ENCODE peak calls at places on chromosome 2, in four cellular contexts. One of them, this sample, is unnamed.
A peak's percentile ranks its signal among the peaks of the same experiment; 100 is the strongest.

GRCh38 chr2:219718066-219718465 is 90.6 kb downstream of the SLC4A3 start:
- DNase-seq in B cell: no peak
- DNase-seq in NCI-H1694: no peak
- DNase-seq in ELF-1: no peak
- DNase-seq in this sample: no peak

GRCh38 chr2:234249006-234249405 is 198.5 kb downstream of the SPP2 start:
- DNase-seq in NCI-H1694: no peak
- DNase-seq in B cell: no peak
- DNase-seq in ELF-1: no peak
- DNase-seq in this sample: no peak

GRCh38 chr2:28624798-28625701 is 126.6 kb upstream of the PPP1CB start:
- DNase-seq in B cell: peak; percentile 50
- DNase-seq in ELF-1: peak; percentile 63
- DNase-seq in NCI-H1694: no peak
- DNase-seq in this sample: peak; percentile 56

GRCh38 chr2:28336993-28337627 is 55.5 kb upstream of the FOSL2 start:
- DNase-seq in NCI-H1694: no peak
- DNase-seq in ELF-1: no peak
- DNase-seq in B cell: no peak
- DNase-seq in this sample: no peak

GRCh38 chr2:169790581-169790980 is 8.1 kb upstream of the SSB start:
- DNase-seq in B cell: no peak
- DNase-seq in NCI-H1694: no peak
- DNase-seq in ELF-1: no peak
- DNase-seq in this sample: no peak

GRCh38 chr2:147487286-147487979 is 357.4 kb upstream of the ACVR2A start:
- DNase-seq in NCI-H1694: no peak
- DNase-seq in B cell: no peak
- DNase-seq in ELF-1: peak; percentile 27
- DNase-seq in this sample: no peak

GRCh38 chr2:15504882-15505663 is 56.1 kb downstream of the NBAS start:
- DNase-seq in ELF-1: no peak
- DNase-seq in B cell: no peak
- DNase-seq in NCI-H1694: no peak
- DNase-seq in this sample: no peak

GRCh38 chr2:54457326-54458023 is 1.3 kb downstream of the SPTBN1 start:
- DNase-seq in NCI-H1694: peak; percentile 37
- DNase-seq in B cell: peak; percentile 26
- DNase-seq in ELF-1: peak; percentile 45
- DNase-seq in this sample: no peak

GRCh38 chr2:135963841-135964240 is 21.6 kb downstream of the DARS1 start:
- DNase-seq in B cell: no peak
- DNase-seq in NCI-H1694: no peak
- DNase-seq in ELF-1: no peak
- DNase-seq in this sample: no peak